ENCODE peak calls at places on chromosome 5, in eight cellular contexts. U is central memory CD4-positive, alpha-beta T cell; X is HT1080; N is HFFc6; J is WTC11; H is GDM1; Q is NCI-H1092 treated with DMSO at 0.1 percent for 48 hours; M is GM13977. P is an unnamed sample.

GRCh38 chr5:71860048-71860447 is 141.0 kb downstream of the CARTPT start:
- DNase-seq in U (no peak), X (no peak), N (no peak), J (no peak), H (no peak), Q (no peak), M (no peak), P (no peak)

GRCh38 chr5:92644271-92644886 is 936.6 kb downstream of the NR2F1-AS1 start:
- DNase-seq in U (no peak), X (no peak), N (no peak), J (no peak), H (no peak), Q (no peak), M (no peak), P (no peak)

GRCh38 chr5:145293716-145294115 is 541.4 kb downstream of the PRELID2 start:
- DNase-seq in U (no peak), X (no peak), N (no peak), J (no peak), H (no peak), Q (no peak), M (no peak), P (no peak)

GRCh38 chr5:168843998-168844374 is 264.8 kb upstream of the PANK3 start:
- DNase-seq in U (no peak), X (no peak), N (no peak), J (no peak), H (no peak), Q (no peak), M (no peak), P (no peak)

GRCh38 chr5:61328791-61329617 is 3.1 kb upstream of the ZSWIM6 start:
- DNase-seq in U (no peak), X (no peak), N (no peak), J (no peak), H (no peak), Q (no peak), M (no peak), P (no peak)

GRCh38 chr5:127311349-127311748 is 20.8 kb downstream of the MEGF10 start:
- DNase-seq in U (no peak), X (no peak), N (no peak), J (no peak), H (no peak), Q (peak; percentile 44), M (no peak), P (no peak)

GRCh38 chr5:153573326-153574033 is 83.0 kb downstream of the GRIA1 start:
- DNase-seq in U (no peak), X (no peak), N (no peak), J (no peak), H (no peak), Q (no peak), M (no peak), P (peak; percentile 38)

GRCh38 chr5:75992677-75993582 is 90.3 kb upstream of the SV2C start:
- DNase-seq in U (no peak), X (no peak), N (no peak), J (no peak), H (no peak), Q (no peak), M (peak; percentile 14), P (no peak)

GRCh38 chr5:59831341-59831989 is 62.1 kb downstream of the PDE4D start:
- DNase-seq in U (no peak), X (peak; percentile 49), N (no peak), J (no peak), H (no peak), Q (no peak), M (no peak), P (no peak)

GRCh38 chr5:107365355-107366109 is 305.2 kb downstream of the EFNA5 start:
- DNase-seq in U (no peak), X (peak; percentile 83), N (no peak), J (no peak), H (peak; percentile 8), Q (no peak), M (no peak), P (no peak)

GRCh38 chr5:76775921-76776320 is 42.9 kb upstream of the F2RL1 start:
- DNase-seq in U (no peak), X (no peak), N (no peak), J (no peak), H (no peak), Q (no peak), M (no peak), P (no peak)

GRCh38 chr5:88888291-88888690 is 5.3 kb upstream of the MEF2C start:
- DNase-seq in U (no peak), X (no peak), N (no peak), J (no peak), H (no peak), Q (no peak), M (peak; percentile 35), P (no peak)

GRCh38 chr5:51395666-51396356 is 12.6 kb downstream of the ISL1 start:
- DNase-seq in U (no peak), X (no peak), N (no peak), J (no peak), H (no peak), Q (no peak), M (no peak), P (no peak)

GRCh38 chr5:33238826-33239670 is 201.7 kb upstream of the TARS1 start:
- DNase-seq in U (no peak), X (peak; percentile 38), N (no peak), J (no peak), H (no peak), Q (no peak), M (no peak), P (no peak)

GRCh38 chr5:128498844-128499455 is 39.1 kb downstream of the FBN2 start:
- DNase-seq in U (no peak), X (peak; percentile 13), N (peak; percentile 48), J (no peak), H (no peak), Q (peak; percentile 1), M (peak; percentile 17), P (no peak)

GRCh38 chr5:125558466-125558865 is 812.0 kb upstream of the ZNF608 start:
- DNase-seq in U (no peak), X (peak; percentile 53), N (no peak), J (no peak), H (no peak), Q (no peak), M (no peak), P (no peak)

GRCh38 chr5:83095973-83096539 is 18.7 kb downstream of the XRCC4 start:
- DNase-seq in U (no peak), X (peak; percentile 93), N (peak; percentile 83), J (no peak), H (no peak), Q (no peak), M (no peak), P (no peak)

GRCh38 chr5:4295663-4296339 is 700.2 kb downstream of the IRX1 start:
- DNase-seq in U (no peak), X (peak; percentile 44), N (no peak), J (peak; percentile 59), H (no peak), Q (no peak), M (no peak), P (no peak)

GRCh38 chr5:17326600-17327037 is 109.2 kb downstream of the BASP1 start:
- DNase-seq in U (no peak), X (no peak), N (no peak), J (no peak), H (no peak), Q (no peak), M (no peak), P (no peak)

GRCh38 chr5:153902026-153902425 is 136.7 kb downstream of the FAM114A2 start:
- DNase-seq in U (no peak), X (no peak), N (no peak), J (no peak), H (no peak), Q (no peak), M (no peak), P (no peak)

GRCh38 chr5:83472213-83472507 is 616 bp downstream of the VCAN start:
- DNase-seq in U (no peak), X (no peak), N (no peak), J (no peak), H (no peak), Q (no peak), M (no peak), P (no peak)

GRCh38 chr5:172751761-172752510 is 19.1 kb downstream of the DUSP1 start:
- DNase-seq in U (no peak), X (no peak), N (no peak), J (no peak), H (no peak), Q (no peak), M (no peak), P (no peak)

GRCh38 chr5:119031905-119032304 is 39.0 kb upstream of the DMXL1 start:
- DNase-seq in U (no peak), X (peak; percentile 66), N (no peak), J (no peak), H (no peak), Q (no peak), M (peak; percentile 46), P (no peak)

GRCh38 chr5:109997191-109997590 is 307.5 kb downstream of the MAN2A1 start:
- DNase-seq in U (no peak), X (no peak), N (no peak), J (no peak), H (no peak), Q (no peak), M (no peak), P (no peak)

GRCh38 chr5:153158608-153159007 is 331.9 kb upstream of the GRIA1 start:
- DNase-seq in U (no peak), X (peak; percentile 47), N (no peak), J (no peak), H (no peak), Q (no peak), M (no peak), P (no peak)

GRCh38 chr5:34743878-34744277 is 87.8 kb downstream of the RAI14 start:
- DNase-seq in U (no peak), X (peak; percentile 54), N (peak; percentile 95), J (no peak), H (no peak), Q (no peak), M (no peak), P (no peak)

GRCh38 chr5:112693301-112693700 is 44.4 kb upstream of the APC start:
- DNase-seq in U (no peak), X (no peak), N (no peak), J (no peak), H (no peak), Q (no peak), M (no peak), P (no peak)

GRCh38 chr5:88689662-88690351 is 193.2 kb downstream of the MEF2C start:
- DNase-seq in U (no peak), X (no peak), N (no peak), J (no peak), H (no peak), Q (no peak), M (no peak), P (no peak)

GRCh38 chr5:138757061-138757776 is 4.0 kb downstream of the CTNNA1 start:
- DNase-seq in U (no peak), X (no peak), N (no peak), J (no peak), H (no peak), Q (no peak), M (no peak), P (no peak)

GRCh38 chr5:95815143-95815729 is 7.3 kb downstream of the GLRX start:
- DNase-seq in U (no peak), X (no peak), N (no peak), J (no peak), H (no peak), Q (no peak), M (no peak), P (no peak)

GRCh38 chr5:7850533-7851239 is at the start of gene CFAP90:
- DNase-seq in U (no peak), X (no peak), N (no peak), J (peak; percentile 91), H (no peak), Q (peak; percentile 65), M (no peak), P (peak; percentile 29)

GRCh38 chr5:106380736-106381135 is 1290.0 kb downstream of the EFNA5 start:
- DNase-seq in U (no peak), X (peak; percentile 67), N (no peak), J (no peak), H (no peak), Q (no peak), M (no peak), P (no peak)

GRCh38 chr5:138666226-138666742 is 86.9 kb upstream of the CTNNA1 start:
- DNase-seq in U (no peak), X (no peak), N (no peak), J (no peak), H (no peak), Q (no peak), M (no peak), P (no peak)